ENCODE peak calls at places on chromosomes 11 and 22, in four cellular contexts. H is sigmoid colon, C is endothelial cell, F is activated T-helper 1 cell treated with Interleukin-2 at 50 U/mL for 16 hours. U is an unnamed sample.

GRCh38 chr11:1880746-1881441 is 10.8 kb downstream of the PRR33 start:
- DNase-seq in F (no peak), H (peak; percentile 54), C (no peak), U (no peak)

GRCh38 chr11:63277345-63277943 is 34.0 kb upstream of the SLC22A25 start:
- DNase-seq in F (no peak), C (no peak), H (no peak), U (no peak)

GRCh38 chr11:130381317-130381716 is 47.1 kb downstream of the ADAMTS8 start:
- DNase-seq in F (no peak), H (no peak), C (no peak), U (no peak)

GRCh38 chr11:62205441-62205840 is 3.0 kb upstream of the SCGB2A1 start:
- DNase-seq in C (no peak), F (no peak), H (no peak), U (no peak)

GRCh38 chr22:49892226-49892899 is 25.9 kb downstream of the ALG12 start:
- DNase-seq in F (no peak), H (no peak), C (no peak), U (no peak)

GRCh38 chr11:86737752-86738151 is 62.6 kb upstream of the PRSS23 start:
- DNase-seq in F (no peak), C (no peak), H (no peak), U (no peak)

GRCh38 chr11:134560066-134560465 is 148.0 kb upstream of the B3GAT1 start:
- DNase-seq in H (peak; percentile 48), C (no peak), F (no peak), U (no peak)

GRCh38 chr11:72828692-72829101 is 14.5 kb downstream of the ATG16L2 start:
- DNase-seq in H (no peak), F (no peak), C (no peak), U (no peak)

GRCh38 chr11:31640611-31641010 is 131.0 kb downstream of the ELP4 start:
- DNase-seq in H (no peak), C (no peak), F (no peak), U (no peak)

GRCh38 chr22:22942511-22943329 is 55.1 kb downstream of the IGLL5 start:
- DNase-seq in H (peak; percentile 61), C (peak; percentile 81), F (peak; percentile 62), U (peak; percentile 63)

GRCh38 chr22:46453006-46453828 is 84.2 kb downstream of the CELSR1 start:
- DNase-seq in C (no peak), F (no peak), H (no peak), U (no peak)

GRCh38 chr11:8328848-8329330 is 65.2 kb upstream of the LMO1 start:
- DNase-seq in H (peak; percentile 78), C (peak; percentile 92), F (peak; percentile 10), U (peak; percentile 22)

GRCh38 chr22:36160499-36160942 is at the start of gene APOL3:
- DNase-seq in C (no peak), H (peak; percentile 90), F (no peak), U (peak; percentile 25)

GRCh38 chr11:33475999-33476398 is 218.8 kb downstream of the HIPK3 start:
- DNase-seq in F (no peak), C (no peak), H (no peak), U (no peak)

GRCh38 chr11:13216019-13217006 is 61.3 kb upstream of the BMAL1 start:
- DNase-seq in H (no peak), C (no peak), F (no peak), U (no peak)

GRCh38 chr11:47264119-47264915 is 5.6 kb upstream of the MADD start:
- DNase-seq in F (no peak), C (no peak), H (no peak), U (no peak)